ENCODE peak calls at places on chromosomes 16 and 17, in five cellular contexts. A, G, P, N and C are unnamed samples.
A peak's percentile ranks its signal among the peaks of the same experiment; 100 is the strongest.

GRCh38 chr17:12790806-12791148 is 1.5 kb downstream of the ARHGAP44 start:
- DNase-seq in N (no peak), P (no peak), A (no peak), G (no peak), C (no peak)

GRCh38 chr16:17275076-17275732 is 195.6 kb downstream of the XYLT1 start:
- DNase-seq in N (peak; percentile 65), P (no peak), A (no peak), G (peak; percentile 27), C (peak; percentile 48)

GRCh38 chr17:51805220-51805619 is 353.3 kb downstream of the CA10 start:
- DNase-seq in G (no peak), A (no peak), N (no peak), P (no peak), C (no peak)

GRCh38 chr17:60679287-60679686 is 1.6 kb downstream of the BCAS3 start:
- DNase-seq in G (no peak), P (no peak), A (no peak), N (no peak), C (no peak)

GRCh38 chr16:66357523-66357928 is 9.0 kb upstream of the CDH5 start:
- DNase-seq in G (peak; percentile 87), N (peak; percentile 74), P (peak; percentile 75), A (peak; percentile 87), C (peak; percentile 51)

GRCh38 chr17:29883497-29883896 is 46.5 kb downstream of the SSH2 start:
- DNase-seq in P (no peak), N (no peak), G (peak; percentile 24), A (peak; percentile 90), C (no peak)

GRCh38 chr17:43645765-43646481 is 15.8 kb downstream of the MEOX1 start:
- DNase-seq in P (peak; percentile 49), A (no peak), G (peak; percentile 71), N (no peak), C (no peak)

GRCh38 chr17:75589919-75590303 is 2.3 kb downstream of the MYO15B start:
- DNase-seq in A (no peak), N (no peak), P (no peak), G (no peak), C (no peak)

GRCh38 chr16:84955427-84955826 is 55.9 kb downstream of the ZDHHC7 start:
- DNase-seq in N (no peak), G (no peak), A (no peak), P (no peak), C (no peak)

GRCh38 chr16:22141746-22142145 is 20.6 kb upstream of the SDR42E2 start:
- DNase-seq in N (peak; percentile 13), A (peak; percentile 36), G (peak; percentile 47), P (peak; percentile 59), C (no peak)

GRCh38 chr17:43760254-43760852 is 1.8 kb upstream of the SOST start:
- DNase-seq in N (peak; percentile 85), A (peak; percentile 81), P (peak; percentile 95), G (peak; percentile 91), C (peak; percentile 83)

GRCh38 chr17:60525347-60525623 is 757 bp downstream of the APPBP2 start:
- DNase-seq in G (peak; percentile 53), N (no peak), A (no peak), P (peak; percentile 2), C (no peak)

GRCh38 chr17:76268015-76268749 is 3.0 kb downstream of the UBALD2 start:
- DNase-seq in N (peak; percentile 87), G (peak; percentile 90), P (no peak), A (peak; percentile 75), C (no peak)

GRCh38 chr17:77718669-77718961 is 239.9 kb upstream of the TNRC6C start:
- DNase-seq in A (no peak), N (no peak), G (no peak), P (no peak), C (no peak)

GRCh38 chr17:77316191-77316641 is 175.4 kb downstream of the SEC14L1 start:
- DNase-seq in P (peak; percentile 39), A (no peak), G (peak; percentile 91), N (peak; percentile 35), C (no peak)

DNA sequence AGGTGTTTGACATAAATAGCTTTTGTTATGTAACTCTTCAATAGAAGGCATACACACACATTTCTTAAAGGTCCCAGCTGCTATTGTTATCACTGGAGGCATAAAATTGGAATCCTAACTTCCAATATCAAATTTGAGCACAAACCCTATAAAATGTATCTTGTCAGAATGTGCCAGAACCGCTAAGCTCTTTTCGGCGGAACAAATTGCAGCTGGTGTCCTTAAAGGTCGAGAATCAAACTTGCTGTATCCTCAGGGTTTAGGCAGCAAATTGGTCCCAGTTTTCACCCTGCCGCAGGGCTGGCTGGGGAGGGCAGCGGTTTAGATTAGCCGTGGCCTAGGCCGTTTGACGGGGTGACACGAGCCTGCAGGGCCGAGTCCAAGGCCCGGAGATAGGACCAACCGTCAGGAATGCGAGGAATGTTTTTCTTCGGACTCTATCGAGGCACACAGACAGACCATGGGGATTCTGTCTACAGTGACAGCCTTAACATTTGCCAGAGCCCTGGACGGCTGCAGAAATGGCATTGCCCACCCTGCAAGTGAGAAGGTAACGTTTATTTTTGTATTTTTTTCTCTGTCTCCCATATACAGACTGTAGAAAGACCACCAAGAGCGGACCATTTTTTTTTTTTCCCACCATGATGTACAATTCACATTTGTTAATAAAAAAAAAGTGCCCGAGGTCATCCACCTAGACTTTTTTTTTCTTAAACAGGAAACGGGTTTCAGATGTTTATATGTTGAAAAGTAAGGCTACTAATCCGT is 297.1 kb downstream of the IRF8 start:
- DNase-seq in P (peak; percentile 73), N (no peak), A (no peak), G (no peak), C (no peak)
- TF ChIP-seq EZH2 in P (no peak), N (no peak), A (peak; percentile 68), G (no peak), C (no peak)

GRCh38 chr17:42472709-42473521 is 14.2 kb downstream of the ATP6V0A1 start:
- DNase-seq in G (peak; percentile 95), A (no peak), P (no peak), N (peak; percentile 19), C (no peak)

GRCh38 chr17:42463976-42464400 is 5.3 kb downstream of the ATP6V0A1 start:
- DNase-seq in N (no peak), P (no peak), A (no peak), G (no peak), C (no peak)

GRCh38 chr17:42467889-42468288 is 9.2 kb downstream of the ATP6V0A1 start:
- DNase-seq in P (no peak), G (no peak), N (no peak), A (no peak), C (no peak)
- H3K36me3 ChIP-seq in P (peaks cover 8% of the 10 kb centered on the region), G (peaks cover 25% of the 10 kb centered on the region), N (peaks cover 4% of the 10 kb centered on the region), A (no peaks in the 10 kb centered on the region), C (peaks cover 4% of the 10 kb centered on the region)

GRCh38 chr16:1899641-1900451 is 18.4 kb downstream of the HS3ST6 start:
- DNase-seq in N (peak; percentile 17), A (no peak), P (no peak), G (no peak), C (peak; percentile 82)

GRCh38 chr16:1902547-1903219 is 15.5 kb downstream of the HS3ST6 start:
- DNase-seq in G (no peak), A (no peak), P (peak; percentile 15), N (no peak), C (no peak)

GRCh38 chr16:1903220-1903574 is 15.0 kb downstream of the HS3ST6 start:
- DNase-seq in G (no peak), A (no peak), N (no peak), P (peak; percentile 65), C (no peak)

GRCh38 chr16:1903845-1904820 is 14.1 kb downstream of the HS3ST6 start:
- DNase-seq in P (no peak), A (no peak), G (no peak), N (no peak), C (no peak)

DNA sequence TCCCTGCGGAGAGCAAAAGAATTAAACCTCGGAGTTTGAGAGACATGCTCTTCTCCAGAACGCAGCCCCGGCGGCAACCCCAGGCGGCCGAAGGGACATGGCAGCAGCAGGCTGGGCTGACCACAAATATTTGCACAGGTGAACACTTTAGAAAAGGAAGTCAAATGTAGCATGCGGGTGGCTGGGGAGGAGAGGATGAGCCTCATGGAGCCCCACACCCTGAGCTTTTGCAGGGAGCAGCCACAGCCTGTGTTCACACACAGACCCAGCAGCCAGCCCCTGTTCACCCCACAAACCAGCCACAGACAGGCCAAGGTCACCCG is 17.8 kb downstream of the HS3ST6 start:
- DNase-seq in G (no peak), A (no peak), P (no peak), N (no peak), C (peak; percentile 89)
- TF ChIP-seq EZH2 in G (no peak), A (no peak), P (no peak), N (no peak), C (no peak)

GRCh38 chr17:38848939-38849563 is 4.5 kb downstream of the RPL23 start:
- DNase-seq in P (no peak), A (no peak), N (no peak), G (no peak), C (no peak)
- H3K36me3 ChIP-seq in P (peaks cover 36% of the 10 kb centered on the region), A (peaks cover 58% of the 10 kb centered on the region), N (peaks cover 46% of the 10 kb centered on the region), G (peaks cover 66% of the 10 kb centered on the region), C (peaks cover 36% of the 10 kb centered on the region)

DNA sequence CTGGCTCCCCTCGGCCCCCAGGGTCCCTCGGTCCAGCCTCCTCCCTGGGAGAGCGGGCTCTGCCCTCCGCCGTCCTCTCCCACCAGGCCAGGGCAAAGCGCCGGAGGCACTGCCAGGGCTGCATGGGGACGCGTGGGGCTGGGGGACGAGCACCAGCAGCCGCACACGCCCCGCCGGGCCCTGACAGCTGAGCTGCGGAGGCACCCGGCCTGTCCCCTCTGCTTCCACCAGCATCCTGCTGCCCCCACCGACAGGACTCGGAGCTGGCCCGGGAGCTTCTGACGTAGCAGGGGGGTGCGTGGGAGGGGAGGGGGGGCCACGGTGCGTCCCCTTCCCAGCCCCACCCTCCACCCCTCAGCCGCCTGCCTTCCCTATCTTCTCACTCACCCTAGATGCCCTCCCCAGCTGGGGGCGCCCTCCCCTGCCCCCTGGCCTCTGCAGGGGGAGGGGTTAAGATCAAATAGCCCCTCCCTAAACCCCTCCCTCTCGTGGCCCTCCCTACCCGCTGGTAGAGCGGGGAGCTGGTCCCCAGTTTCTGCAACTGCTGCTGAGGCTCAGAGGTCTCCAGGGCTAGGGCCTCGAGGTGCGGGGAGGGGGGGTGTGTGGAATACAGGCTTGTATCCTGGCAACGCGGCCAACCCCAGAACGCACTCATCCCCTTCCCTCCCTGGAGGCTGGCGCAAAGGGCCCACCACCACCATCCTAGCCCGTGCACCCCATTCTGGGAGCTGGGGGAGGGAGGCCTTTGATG is 1.1 kb downstream of the SRCIN1 start:
- DNase-seq in G (peak; percentile 34), A (no peak), N (no peak), P (peak; percentile 87), C (peak; percentile 7)
- TF ChIP-seq EZH2 in G (no peak), A (no peak), N (no peak), P (no peak), C (no peak)

GRCh38 chr17:50754521-50754920 is 12.8 kb downstream of the ANKRD40CL start:
- DNase-seq in P (no peak), N (no peak), A (no peak), G (no peak), C (no peak)
- H3K36me3 ChIP-seq in P (peaks cover 47% of the 10 kb centered on the region), N (peaks cover 26% of the 10 kb centered on the region), A (peaks cover 69% of the 10 kb centered on the region), G (peaks cover 66% of the 10 kb centered on the region), C (peaks cover 12% of the 10 kb centered on the region)